ENCODE peak calls at places on chromosome 21, in seven cellular contexts. P is GM13977, J is PC-3, O is HL-60, E is cardiac fibroblast, K is prostate gland, I is fibroblast of villous mesenchyme. H is an unnamed sample.

GRCh38 chr21:35239811-35240219 is 190.7 kb upstream of the RUNX1 start:
- DNase-seq in O (no peak), P (no peak), J (no peak), I (no peak), K (no peak), E (no peak), H (no peak)

GRCh38 chr21:45303111-45303615 is 15.5 kb upstream of the POFUT2 start:
- DNase-seq in E (no peak), O (no peak), P (no peak), J (no peak), I (no peak), K (no peak), H (no peak)

GRCh38 chr21:43331962-43332458 is 94.9 kb downstream of the SIK1 start:
- DNase-seq in E (peak), O (no peak), P (no peak), K (peak), I (peak), J (peak), H (no peak)

GRCh38 chr21:35206141-35207125 is 157.3 kb upstream of the RUNX1 start:
- DNase-seq in J (no peak), P (peak), I (no peak), E (no peak), O (no peak), K (peak), H (no peak)

GRCh38 chr21:27021801-27022200 is 54.9 kb upstream of the ADAMTS5 start:
- DNase-seq in E (no peak), O (no peak), I (no peak), K (no peak), P (no peak), J (no peak), H (no peak)

GRCh38 chr21:44742418-44743153 is 31.2 kb upstream of the TSPEAR start:
- DNase-seq in P (no peak), E (peak), J (peak), I (peak), K (no peak), O (no peak), H (no peak)

GRCh38 chr21:44972821-44973220 is 33.0 kb downstream of the SLX9 start:
- DNase-seq in K (no peak), J (peak), I (peak), E (no peak), P (no peak), O (no peak), H (no peak)

GRCh38 chr21:45366931-45367401 is 38.0 kb upstream of the COL18A1 start:
- DNase-seq in O (no peak), K (no peak), P (no peak), I (peak), J (peak), E (peak), H (no peak)

DNA sequence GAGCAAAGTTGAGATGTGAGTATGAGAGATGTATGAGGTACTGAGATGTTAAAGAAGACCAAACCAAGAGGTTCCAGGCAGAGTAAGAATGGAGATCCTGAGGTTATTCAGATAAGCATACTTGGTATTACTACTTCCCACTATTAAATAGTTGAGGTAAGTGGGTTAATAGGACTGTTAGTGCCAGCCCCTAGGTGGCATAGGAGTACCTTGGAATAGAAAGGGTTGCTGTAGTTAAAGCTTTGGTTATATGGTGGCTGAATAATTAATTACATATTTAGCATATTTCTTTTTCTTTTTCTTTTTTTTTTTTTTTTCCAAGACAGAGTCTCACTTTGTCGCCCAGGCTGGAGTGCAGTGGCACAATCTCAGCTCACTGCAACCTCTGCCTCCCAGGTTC is 397.9 kb upstream of the TMPRSS15 start:
- DNase-seq in I (no peak), P (no peak), K (no peak), E (peak), O (no peak), J (peak), H (no peak)
- TF ChIP-seq CTCF in I (no peak), P (no peak), K (no peak), E (no peak), O (no peak), J (peak), H (no peak)

DNA sequence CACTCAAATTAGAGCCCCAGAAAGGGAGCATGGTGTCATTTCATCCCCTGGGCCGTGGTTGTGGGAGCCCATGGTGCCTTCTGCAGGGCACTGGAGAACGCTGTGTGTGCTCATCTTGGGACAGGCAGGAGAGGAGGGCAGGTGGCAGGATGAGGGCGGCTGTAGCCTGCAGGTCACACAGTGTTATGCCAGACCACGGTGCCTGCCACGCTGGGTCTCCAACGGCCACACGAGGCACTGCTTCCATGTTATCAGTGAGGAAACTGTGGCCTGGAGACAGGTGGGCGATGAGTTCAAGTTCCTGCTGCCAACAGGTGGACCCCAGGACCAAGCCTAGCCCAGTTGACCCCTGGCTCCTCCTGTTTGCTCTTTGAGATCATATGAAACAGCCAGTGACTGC is 21.0 kb downstream of the ABCG1 start:
- DNase-seq in K (no peak), I (no peak), E (no peak), J (no peak), P (no peak), O (no peak), H (peak)
- TF ChIP-seq CTCF in K (no peak), I (no peak), E (no peak), J (peak), P (no peak), O (no peak), H (no peak)

GRCh38 chr21:31873696-31874599 is 1.1 kb downstream of the HUNK start:
- DNase-seq in E (peak), J (peak), P (peak), O (peak), K (peak), I (no peak), H (peak)
- TF ChIP-seq CTCF in E (no peak), J (peak), P (peak), O (peak), K (peak), I (peak), H (peak)

DNA sequence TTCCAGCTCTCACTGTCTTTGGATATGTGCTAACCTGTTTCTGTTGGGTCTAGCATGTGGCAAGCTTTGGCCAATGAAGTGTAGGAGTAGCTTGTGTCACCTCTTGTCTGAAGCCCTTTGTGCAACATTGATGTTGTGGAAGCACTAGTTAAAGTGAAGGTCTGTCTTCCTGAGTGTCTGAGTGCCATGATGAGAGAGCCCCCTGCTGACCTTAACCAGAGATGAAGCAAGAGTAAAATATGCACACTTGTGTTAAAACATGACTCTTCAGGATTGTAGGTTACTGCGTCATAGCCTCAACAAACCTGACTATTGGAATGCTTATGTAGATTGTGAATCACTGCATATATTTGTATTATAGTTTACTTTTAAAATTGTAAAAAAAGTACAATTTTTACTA is 103.7 kb downstream of the NCAM2 start:
- DNase-seq in P (no peak), K (peak), O (peak), I (peak), J (peak), E (peak), H (peak)
- TF ChIP-seq CTCF in P (no peak), K (peak), O (peak), I (peak), J (peak), E (no peak), H (no peak)

GRCh38 chr21:41745971-41746743 is 20.7 kb downstream of the RIPK4 start:
- DNase-seq in E (no peak), P (no peak), O (no peak), I (no peak), J (no peak), K (no peak), H (no peak)
- TF ChIP-seq CTCF in E (no peak), P (no peak), O (no peak), I (no peak), J (peak), K (no peak), H (no peak)

H was measured in activated CD8-positive, alpha-beta T cell treated with anti-CD3 and anti-CD28 coated beads for 36 hours.